ENCODE peak calls at places on chromosomes 16 and 17, in six cellular contexts. S, O, A, R, B and T are unnamed samples.

GRCh38 chr16:51151435-51151950 is 423 bp upstream of the SALL1 start:
- DNase-seq in S (peak), O (no peak), A (peak), R (no peak), B (no peak), T (no peak)

GRCh38 chr16:50884066-50884860 is 142.4 kb downstream of the CYLD start:
- DNase-seq in S (no peak), O (no peak), A (no peak), R (no peak), B (no peak), T (no peak)

GRCh38 chr16:89383095-89384003 is 107.0 kb downstream of the ANKRD11 start:
- DNase-seq in S (peak), O (peak), A (no peak), R (peak), B (no peak), T (peak)

GRCh38 chr17:82658331-82658730 is 10.1 kb upstream of the WDR45B start:
- DNase-seq in S (no peak), O (no peak), A (no peak), R (no peak), B (no peak), T (no peak)

GRCh38 chr16:72646615-72647014 is 401.3 kb downstream of the ZFHX3 start:
- DNase-seq in S (no peak), O (no peak), A (no peak), R (no peak), B (no peak), T (no peak)

GRCh38 chr17:48520631-48521045 is 10.2 kb downstream of the HOXB1 start:
- DNase-seq in S (no peak), O (no peak), A (peak), R (no peak), B (no peak), T (no peak)

GRCh38 chr16:66984902-66985311 is 3.5 kb upstream of the CES4A start:
- DNase-seq in S (no peak), O (no peak), A (no peak), R (no peak), B (no peak), T (no peak)

GRCh38 chr17:57211010-57211411 is 45.3 kb upstream of the MSI2 start:
- DNase-seq in S (no peak), O (no peak), A (peak), R (no peak), B (no peak), T (no peak)

GRCh38 chr17:75518201-75518600 is 1.9 kb downstream of the TSEN54 start:
- DNase-seq in S (no peak), O (no peak), A (no peak), R (no peak), B (no peak), T (no peak)

GRCh38 chr17:45090711-45091110 is 29.6 kb downstream of the NMT1 start:
- DNase-seq in S (no peak), O (no peak), A (no peak), R (no peak), B (no peak), T (no peak)

GRCh38 chr17:57045868-57046671 is 39.0 kb upstream of the AKAP1 start:
- DNase-seq in S (peak), O (no peak), A (no peak), R (no peak), B (no peak), T (no peak)

GRCh38 chr17:62644487-62645173 is 17.2 kb downstream of the MRC2 start:
- DNase-seq in S (no peak), O (no peak), A (no peak), R (no peak), B (no peak), T (no peak)

GRCh38 chr16:13866073-13866472 is 53.9 kb upstream of the ERCC4 start:
- DNase-seq in S (peak), O (peak), A (peak), R (peak), B (peak), T (no peak)

GRCh38 chr16:67155305-67156145 is 4.2 kb downstream of the TRADD start:
- DNase-seq in S (peak), O (peak), A (peak), R (no peak), B (peak), T (peak)

GRCh38 chr17:70987867-70988340 is 818.6 kb downstream of the KCNJ2 start:
- DNase-seq in S (no peak), O (no peak), A (no peak), R (no peak), B (peak), T (no peak)

GRCh38 chr16:71426069-71426879 is 15.6 kb downstream of the TLE7 start:
- DNase-seq in S (no peak), O (no peak), A (peak), R (peak), B (no peak), T (no peak)

GRCh38 chr16:62741692-62742091 is 705.5 kb upstream of the CDH8 start:
- DNase-seq in S (no peak), O (no peak), A (no peak), R (no peak), B (peak), T (no peak)

GRCh38 chr17:17414316-17414937 is 62.4 kb upstream of the MED9 start:
- DNase-seq in S (no peak), O (no peak), A (peak), R (no peak), B (no peak), T (no peak)

GRCh38 chr17:49519781-49520180 is 24.7 kb downstream of the NGFR start:
- DNase-seq in S (no peak), O (peak), A (no peak), R (no peak), B (no peak), T (no peak)

GRCh38 chr16:15492091-15492740 is 57.8 kb downstream of the BMERB1 start:
- DNase-seq in S (no peak), O (no peak), A (no peak), R (no peak), B (no peak), T (no peak)

GRCh38 chr16:15493416-15494181 is 59.2 kb downstream of the BMERB1 start:
- DNase-seq in S (no peak), O (no peak), A (peak), R (no peak), B (no peak), T (no peak)

GRCh38 chr16:15491430-15491829 is 57.0 kb downstream of the BMERB1 start:
- DNase-seq in S (no peak), O (no peak), A (no peak), R (no peak), B (no peak), T (no peak)

GRCh38 chr16:15495898-15496297 is 61.5 kb downstream of the BMERB1 start:
- DNase-seq in S (no peak), O (no peak), A (no peak), R (no peak), B (no peak), T (no peak)

GRCh38 chr16:15494231-15494630 is 59.8 kb downstream of the BMERB1 start:
- DNase-seq in S (no peak), O (no peak), A (peak), R (no peak), B (no peak), T (no peak)
- H3K27ac ChIP-seq in S (peak), O (peak), A (peak), R (no peak), B (no peak), T (no peak)

GRCh38 chr16:22195695-22196558 is 10.2 kb upstream of the EEF2K start:
- DNase-seq in S (peak), O (peak), A (peak), R (peak), B (peak), T (peak)

GRCh38 chr16:22193134-22193411 is 13.0 kb upstream of the EEF2K start:
- DNase-seq in S (no peak), O (no peak), A (no peak), R (no peak), B (no peak), T (no peak)

GRCh38 chr16:22194707-22195444 is 11.2 kb upstream of the EEF2K start:
- DNase-seq in S (no peak), O (no peak), A (no peak), R (no peak), B (peak), T (no peak)

GRCh38 chr16:22192261-22193133 is 13.6 kb upstream of the EEF2K start:
- DNase-seq in S (peak), O (peak), A (peak), R (peak), B (peak), T (peak)

DNA sequence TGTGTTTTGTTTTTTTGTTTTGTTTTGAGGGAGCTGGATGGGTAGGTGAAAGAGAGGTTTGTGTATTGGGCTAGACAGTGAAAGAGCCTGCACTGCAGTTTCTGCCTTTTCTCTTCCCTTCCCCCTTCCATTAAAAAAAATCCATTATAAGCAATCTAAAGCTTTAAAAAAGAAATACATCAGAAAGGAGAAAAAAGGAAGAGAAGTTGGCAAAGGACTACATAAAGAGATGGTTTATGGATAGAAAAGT is 10.7 kb upstream of the EEF2K start:
- DNase-seq in S (no peak), O (no peak), A (no peak), R (no peak), B (no peak), T (no peak)
- H3K4me3 ChIP-seq in S (peak), O (peak), A (no peak), R (no peak), B (no peak), T (no peak)

DNA sequence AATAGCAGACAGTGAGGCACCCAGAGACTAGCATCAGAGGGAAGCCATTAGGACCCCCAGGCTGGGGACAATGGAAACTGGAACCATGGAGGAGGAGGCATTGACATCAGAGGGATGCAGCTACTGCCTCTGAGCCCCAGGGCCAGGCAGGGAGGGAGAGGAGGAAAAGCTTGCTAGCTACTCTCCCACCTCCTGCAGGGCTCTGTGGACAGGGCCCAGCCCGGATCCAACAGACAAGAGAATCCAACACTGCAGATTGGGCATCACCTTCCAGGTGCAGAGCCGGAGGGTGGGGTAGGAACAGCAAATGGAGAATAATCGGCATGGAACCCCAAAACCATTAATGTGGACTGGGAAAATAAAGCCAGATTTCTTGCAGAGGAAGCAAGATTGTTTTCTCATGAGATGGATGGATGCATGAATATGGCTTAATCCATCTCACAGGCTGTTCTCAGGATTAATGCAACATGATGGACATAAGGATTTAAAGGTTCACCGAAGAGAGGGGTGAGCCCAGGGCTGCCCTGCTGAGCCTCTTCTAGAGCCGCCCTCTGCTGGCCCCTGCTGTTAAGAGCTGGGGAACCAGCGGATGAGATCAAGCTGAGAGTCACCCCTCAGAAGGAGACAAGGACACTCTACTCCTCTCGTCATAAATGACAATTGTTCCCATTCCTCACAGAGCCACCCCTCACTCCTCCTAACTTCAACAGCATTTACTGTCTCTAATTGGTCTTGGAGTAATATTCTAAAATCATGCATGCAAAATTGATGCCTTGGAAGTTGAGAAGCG is 48.8 kb downstream of the DNAH3 start:
- DNase-seq in S (peak), O (peak), A (peak), R (no peak), B (no peak), T (no peak)
- TF ChIP-seq CTCF in S (no peak), O (peak), A (peak), R (no peak), B (peak), T (no peak)

DNA sequence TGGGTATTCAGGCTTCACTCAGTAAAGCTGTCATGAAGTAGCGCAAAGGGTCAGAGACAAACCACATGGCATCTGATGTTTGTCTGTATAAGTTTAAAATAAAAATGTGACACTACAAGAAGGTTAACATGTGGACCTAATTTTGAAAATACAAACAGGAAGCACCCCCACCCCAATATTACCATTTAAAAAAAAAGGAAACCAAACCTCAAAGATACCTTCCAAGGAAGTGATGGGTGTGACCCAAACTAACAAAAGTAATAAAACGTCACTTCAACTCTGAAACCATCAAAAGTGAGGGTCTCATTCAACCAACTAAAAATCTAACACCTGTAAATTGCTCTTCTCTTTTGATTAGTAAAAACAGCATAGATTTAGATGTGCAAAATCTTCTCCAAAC is 3.6 kb downstream of the STAT5B start:
- DNase-seq in S (no peak), O (no peak), A (no peak), R (no peak), B (no peak), T (no peak)
- H3K27ac ChIP-seq in S (peak), O (no peak), A (no peak), R (no peak), B (no peak), T (no peak)

GRCh38 chr17:78838574-78839005 is 2.0 kb downstream of the USP36 start:
- DNase-seq in S (peak), O (no peak), A (no peak), R (peak), B (no peak), T (no peak)
- H3K4me3 ChIP-seq in S (peak), O (peak), A (peak), R (no peak), B (peak), T (peak)

DNA sequence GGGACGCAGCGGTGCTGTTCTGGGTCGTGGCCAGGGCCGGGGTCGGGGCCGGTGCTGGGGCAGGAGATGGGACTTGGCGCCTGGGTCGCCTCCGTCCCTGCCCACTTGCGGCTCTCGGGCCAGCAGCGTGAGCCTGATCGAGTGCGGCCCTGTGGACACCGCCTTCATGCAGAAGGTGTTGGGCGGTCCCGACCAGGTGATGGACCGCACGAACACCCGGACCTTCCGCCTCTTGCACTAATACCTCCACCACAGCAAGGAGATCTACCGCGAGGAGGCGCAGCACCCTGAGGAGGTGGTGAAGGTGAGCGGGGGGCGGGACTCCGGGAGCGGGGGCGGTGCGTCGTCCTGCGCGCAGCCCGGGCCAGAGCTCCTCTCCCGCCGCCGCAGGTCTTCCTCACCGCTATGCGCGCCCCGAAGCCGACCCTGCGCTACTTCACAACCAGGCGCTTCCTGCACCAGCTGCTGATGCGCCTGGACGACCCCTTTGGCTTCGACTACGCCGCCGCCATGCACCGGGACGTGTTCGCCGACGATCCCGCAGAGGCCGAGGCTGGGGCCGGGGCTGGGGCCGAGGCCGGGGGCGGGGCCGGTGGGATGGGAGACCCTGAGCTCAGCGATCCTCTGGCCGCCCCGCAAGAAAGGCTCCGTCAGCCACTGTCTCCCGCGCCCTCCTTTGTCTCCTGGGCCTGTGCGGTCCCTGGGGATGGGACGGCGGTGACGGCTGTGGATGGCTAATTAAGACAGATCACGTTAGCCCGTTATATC is 4.5 kb upstream of the HSD17B1 start:
- DNase-seq in S (peak), O (peak), A (no peak), R (peak), B (peak), T (peak)
- TF ChIP-seq CTCF in S (no peak), O (peak), A (no peak), R (peak), B (peak), T (peak)

GRCh38 chr17:73875346-73875745 is 231.1 kb upstream of the SDK2 start:
- DNase-seq in S (no peak), O (no peak), A (no peak), R (no peak), B (no peak), T (no peak)
- H3K27ac ChIP-seq in S (no peak), O (no peak), A (no peak), R (no peak), B (no peak), T (no peak)